ENCODE peak calls at places on chromosomes 6 and 20, in seven cellular contexts. M is A549, U is fibroblast of lung, L is Peyer's patch, X is colonic mucosa, K is heart left ventricle, S is upper lobe of left lung. H is an unnamed sample.
A peak's percentile ranks its signal among the peaks of the same experiment; 100 is the strongest.

GRCh38 chr6:2632368-2632767 is 118.4 kb downstream of the MYLK4 start:
- DNase-seq in S (no peak), M (no peak), K (peak; percentile 53), X (no peak), L (no peak), U (no peak), H (no peak)

GRCh38 chr20:44681796-44682566 is 30.5 kb upstream of the ADA start:
- DNase-seq in K (no peak), X (no peak), M (no peak), U (no peak), S (no peak), L (no peak), H (no peak)

GRCh38 chr20:20362774-20363435 is 5.0 kb upstream of the INSM1 start:
- DNase-seq in L (no peak), S (peak; percentile 25), X (no peak), K (no peak), U (no peak), M (no peak), H (no peak)

GRCh38 chr6:13038315-13039261 is 289.7 kb downstream of the TBC1D7 start:
- DNase-seq in S (no peak), L (no peak), X (no peak), K (peak; percentile 43), M (no peak), U (no peak), H (peak; percentile 53)

GRCh38 chr20:42219005-42219404 is 600.8 kb upstream of the CHD6 start:
- DNase-seq in M (no peak), X (no peak), U (no peak), S (no peak), K (no peak), L (no peak), H (no peak)

GRCh38 chr20:59726196-59726595 is 121.9 kb downstream of the PHACTR3 start:
- DNase-seq in K (no peak), M (no peak), X (peak; percentile 5), L (no peak), S (no peak), U (no peak), H (no peak)

GRCh38 chr6:36314221-36315014 is 22.3 kb downstream of the BNIP5 start:
- DNase-seq in U (no peak), M (no peak), X (no peak), S (no peak), L (peak; percentile 21), K (no peak), H (peak; percentile 53)

GRCh38 chr20:45067087-45067486 is 33.8 kb downstream of the KCNS1 start:
- DNase-seq in U (no peak), K (no peak), M (no peak), S (no peak), X (no peak), L (no peak), H (no peak)

GRCh38 chr20:46056970-46057855 is 28.2 kb downstream of the SLC12A5 start:
- DNase-seq in S (peak; percentile 86), X (peak; percentile 33), K (peak; percentile 62), U (peak; percentile 47), M (no peak), L (no peak), H (peak; percentile 86)

GRCh38 chr6:119284861-119285521 is 64.6 kb downstream of the MAN1A1 start:
- DNase-seq in S (no peak), M (peak; percentile 25), K (no peak), X (no peak), L (no peak), U (no peak), H (no peak)

GRCh38 chr6:45477785-45478184 is 100.1 kb upstream of the SUPT3H start:
- DNase-seq in U (no peak), X (no peak), K (no peak), S (no peak), M (no peak), L (no peak), H (no peak)

DNA sequence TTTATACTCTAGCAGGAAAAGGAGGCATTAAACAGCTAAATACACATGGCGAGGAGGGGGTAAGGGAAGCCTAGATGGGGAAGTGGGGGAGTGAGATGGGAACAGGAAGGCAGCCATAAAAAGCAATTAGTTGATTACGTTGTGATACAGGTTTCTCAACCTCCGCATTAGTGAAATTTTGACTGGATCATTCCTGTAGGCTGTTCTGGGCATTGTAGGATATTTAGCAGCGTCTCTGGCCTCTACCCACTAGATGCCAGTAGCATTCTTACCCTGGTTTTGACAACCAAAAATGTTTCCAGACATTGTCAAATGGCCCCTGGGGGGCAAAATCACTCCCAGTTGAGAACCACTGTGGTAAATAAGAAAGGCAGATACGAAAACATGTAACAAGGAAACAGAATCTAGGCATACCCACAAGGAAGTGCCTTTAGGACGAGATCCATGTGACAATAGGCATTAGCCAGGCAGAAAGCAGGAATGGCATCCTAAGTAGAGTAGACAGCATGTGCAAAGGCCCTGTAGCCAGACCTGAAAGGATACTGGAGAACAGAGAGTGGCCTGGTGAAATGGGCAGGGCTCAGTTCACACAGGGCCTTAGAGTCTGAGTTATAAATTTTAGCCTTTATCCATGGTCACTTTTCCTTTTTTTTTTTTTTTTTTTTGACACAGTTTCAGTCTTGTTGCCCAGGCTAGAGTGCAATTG is 25.8 kb upstream of the PTPN1 start:
- DNase-seq in S (no peak), M (no peak), X (no peak), L (no peak), U (no peak), K (no peak), H (no peak)
- H3K4me3 ChIP-seq in S (peak overlapping the region; percentile 53), M (no peak overlapping the region), X (peak overlapping the region; percentile 38), L (no peak overlapping the region), U (peak overlapping the region; percentile 17), K (peak overlapping the region; percentile 31), H (no peak overlapping the region)

DNA sequence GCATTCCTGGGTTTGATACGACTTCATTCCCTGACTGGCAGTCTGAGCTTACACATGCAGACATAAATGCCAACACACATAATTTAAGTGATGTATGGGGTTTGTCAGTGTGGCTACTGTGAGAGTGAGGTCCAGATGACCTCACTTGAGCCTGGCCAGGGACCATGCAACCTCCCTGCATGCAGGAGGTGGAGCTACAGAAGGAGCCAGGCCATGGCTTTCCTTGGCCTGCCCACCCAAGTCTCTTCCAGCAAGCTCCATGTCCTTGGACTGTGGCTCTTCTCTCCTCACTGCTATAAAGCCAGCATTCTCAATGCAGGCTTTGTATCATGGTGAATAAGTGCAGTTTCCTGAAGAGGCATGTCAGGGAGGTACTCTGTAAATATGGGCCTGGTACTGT is 69.4 kb downstream of the MTFR2 start:
- DNase-seq in X (no peak), S (no peak), K (no peak), U (peak; percentile 5), L (no peak), M (no peak), H (no peak)
- TF ChIP-seq CTCF in X (no peak), S (no peak), K (no peak), U (no peak), L (no peak), M (no peak), H (no peak)

DNA sequence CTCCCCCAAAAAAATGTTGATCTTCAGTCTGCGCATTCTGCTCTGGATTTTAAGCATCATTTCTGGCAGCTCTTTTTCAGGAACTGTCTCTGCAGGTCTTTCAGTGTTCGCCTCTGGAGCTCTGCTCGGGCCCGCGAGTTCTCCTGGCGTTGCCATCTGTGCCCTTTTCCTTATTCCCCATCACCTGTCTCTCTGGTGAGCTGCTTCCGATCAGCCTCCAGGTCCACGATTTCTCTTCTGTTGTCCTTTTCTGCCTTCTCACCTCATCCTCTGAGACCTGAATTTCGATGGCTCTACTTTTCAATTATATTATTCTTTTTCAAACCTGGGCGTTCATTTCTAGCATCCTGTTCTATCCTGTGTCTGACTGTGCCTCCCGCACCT is 590 bp upstream of the MAP1LC3A start:
- DNase-seq in K (no peak), X (no peak), S (no peak), L (no peak), M (no peak), U (no peak), H (no peak)
- H3K4me3 ChIP-seq in K (peak overlapping the region; percentile 57), X (peak overlapping the region; percentile 51), S (peak overlapping the region; percentile 85), L (peak overlapping the region; percentile 54), M (peak overlapping the region; percentile 67), U (peak overlapping the region; percentile 89), H (peak overlapping the region; percentile 39)

DNA sequence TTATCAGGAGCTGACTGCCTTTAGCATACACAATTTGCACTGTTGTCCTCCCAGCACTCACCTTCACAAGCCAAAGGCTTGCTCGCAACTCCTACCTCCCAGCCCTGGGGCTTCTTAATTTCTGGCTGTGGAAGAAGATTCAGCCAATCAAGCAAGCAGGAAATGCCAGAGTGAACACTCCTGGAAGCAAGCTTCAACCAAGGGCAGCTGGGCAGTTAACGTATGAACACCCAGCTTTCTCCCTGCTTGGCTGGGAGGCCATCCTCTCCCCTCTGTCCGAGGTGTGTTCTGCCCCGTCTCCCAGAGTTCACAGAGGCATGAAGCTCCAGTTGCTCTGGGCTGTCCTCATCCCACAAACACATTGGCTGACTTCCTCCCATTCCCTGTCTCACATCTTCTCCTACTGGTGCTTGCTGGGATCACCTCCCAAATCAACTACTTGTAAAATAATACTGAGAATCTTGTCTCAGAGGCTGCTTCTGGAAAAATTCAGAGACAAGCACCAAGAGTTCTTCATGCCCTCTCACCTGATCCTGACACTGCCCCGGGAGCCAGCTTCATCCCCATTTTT is 15.3 kb upstream of the SRSF6 start:
- DNase-seq in U (no peak), L (no peak), K (no peak), S (no peak), M (peak; percentile 63), X (no peak), H (peak; percentile 44)
- TF ChIP-seq CTCF in U (no peak), L (no peak), K (no peak), S (no peak), M (no peak), X (no peak), H (peak; percentile 21)

GRCh38 chr6:149476789-149477455 is 7.9 kb downstream of the ZC3H12D start:
- DNase-seq in L (no peak), M (no peak), K (no peak), X (no peak), S (no peak), U (no peak), H (no peak)

GRCh38 chr6:149472241-149472640 is 12.6 kb downstream of the ZC3H12D start:
- DNase-seq in M (no peak), X (no peak), S (no peak), L (no peak), U (no peak), K (no peak), H (no peak)

GRCh38 chr6:149471801-149472200 is 13.0 kb downstream of the ZC3H12D start:
- DNase-seq in U (no peak), S (no peak), X (no peak), M (no peak), L (no peak), K (no peak), H (no peak)

GRCh38 chr6:149473080-149474052 is 11.4 kb downstream of the ZC3H12D start:
- DNase-seq in M (peak; percentile 41), L (peak; percentile 84), X (peak; percentile 92), K (peak; percentile 50), S (no peak), U (no peak), H (peak; percentile 20)

GRCh38 chr6:149474108-149474935 is 10.5 kb downstream of the ZC3H12D start:
- DNase-seq in X (no peak), K (no peak), U (no peak), S (peak; percentile 81), L (peak; percentile 71), M (no peak), H (no peak)
- H3K4me3 ChIP-seq in X (no peak overlapping the region), K (no peak overlapping the region), U (no peak overlapping the region), S (no peak overlapping the region), L (peak overlapping the region; percentile 4), M (no peak overlapping the region), H (no peak overlapping the region)

GRCh38 chr20:10047427-10047826 is 12.6 kb downstream of the ANKEF1 start:
- DNase-seq in U (peak; percentile 22), M (peak; percentile 53), K (no peak), S (no peak), L (no peak), X (no peak), H (peak; percentile 24)
- TF ChIP-seq CTCF in U (peak; percentile 38), M (peak; percentile 32), K (no peak), S (no peak), L (no peak), X (no peak), H (peak; percentile 25)

GRCh38 chr6:10413850-10414765 is 766 bp downstream of the TFAP2A start:
- DNase-seq in U (no peak), L (no peak), K (no peak), M (peak; percentile 79), S (no peak), X (no peak), H (no peak)
- H3K4me3 ChIP-seq in U (no peak overlapping the region), L (no peak overlapping the region), K (peak overlapping the region; percentile 46), M (peak overlapping the region; percentile 52), S (peak overlapping the region; percentile 82), X (no peak overlapping the region), H (no peak overlapping the region)

H was measured in cardiac muscle cell.